ENCODE peak calls at places on chromosomes 3 and 15, in nine cellular contexts. L, T, Z, G, A, N, O, X and Y are unnamed samples.

GRCh38 chr3:27680517-27681246 is 41.4 kb downstream of the EOMES start:
- DNase-seq in O (peak; percentile 35), X (no peak), L (no peak), T (no peak), N (no peak), Z (no peak), A (no peak), G (peak; percentile 83), Y (no peak)

GRCh38 chr3:73229036-73229435 is 167.6 kb downstream of the EBLN2 start:
- DNase-seq in T (no peak), O (no peak), N (no peak), X (no peak), L (no peak), A (no peak), Z (no peak), G (peak; percentile 34), Y (no peak)

GRCh38 chr3:108471346-108471935 is 39.0 kb downstream of the MYH15 start:
- DNase-seq in A (no peak), L (no peak), N (no peak), Z (no peak), O (peak; percentile 25), T (no peak), G (no peak), X (no peak), Y (no peak)

GRCh38 chr15:87561641-87562040 is 694.9 kb downstream of the NTRK3 start:
- DNase-seq in T (no peak), L (no peak), Z (no peak), A (no peak), G (no peak), O (no peak), X (no peak), N (no peak), Y (no peak)

GRCh38 chr3:113035387-113035982 is 44.7 kb downstream of the GTPBP8 start:
- DNase-seq in T (peak; percentile 92), G (peak; percentile 77), L (no peak), A (peak; percentile 42), O (peak; percentile 42), Z (no peak), X (peak; percentile 40), N (no peak), Y (peak; percentile 43)

GRCh38 chr3:138367912-138368311 is 19.5 kb downstream of the MRAS start:
- DNase-seq in X (peak; percentile 23), O (peak; percentile 45), A (no peak), L (peak; percentile 74), Z (no peak), T (no peak), G (peak; percentile 21), N (peak; percentile 72), Y (peak; percentile 90)

GRCh38 chr15:98311566-98312188 is 336.7 kb upstream of the IGF1R start:
- DNase-seq in Z (no peak), T (peak; percentile 86), N (peak; percentile 88), G (peak; percentile 77), O (peak; percentile 42), L (peak; percentile 71), A (peak; percentile 47), X (peak; percentile 58), Y (peak; percentile 69)

GRCh38 chr3:106610362-106610997 is 741.7 kb upstream of the CBLB start:
- DNase-seq in A (no peak), N (no peak), Z (no peak), L (no peak), O (peak; percentile 62), T (no peak), X (no peak), G (no peak), Y (no peak)

GRCh38 chr3:146163584-146163983 is 2.6 kb upstream of the PLOD2 start:
- DNase-seq in N (no peak), O (peak; percentile 97), G (no peak), Z (no peak), A (peak; percentile 79), X (no peak), L (no peak), T (no peak), Y (no peak)

GRCh38 chr3:126947429-126947828 is 35.5 kb upstream of the PLXNA1 start:
- DNase-seq in G (no peak), N (no peak), O (no peak), X (no peak), A (no peak), T (no peak), Z (no peak), L (peak; percentile 54), Y (no peak)

GRCh38 chr3:196220991-196221390 is 4.7 kb downstream of the SLC51A start:
- DNase-seq in Z (no peak), T (no peak), L (no peak), X (no peak), N (no peak), G (no peak), A (no peak), O (no peak), Y (no peak)

GRCh38 chr3:196218155-196218712 is 1.9 kb downstream of the SLC51A start:
- DNase-seq in N (peak; percentile 54), G (no peak), O (no peak), A (no peak), X (no peak), L (no peak), Z (no peak), T (no peak), Y (no peak)

GRCh38 chr3:196220587-196220986 is 4.3 kb downstream of the SLC51A start:
- DNase-seq in O (no peak), G (no peak), Z (no peak), L (no peak), N (no peak), A (no peak), X (no peak), T (no peak), Y (no peak)

GRCh38 chr3:196219970-196220311 is 3.6 kb downstream of the SLC51A start:
- DNase-seq in A (no peak), X (no peak), L (no peak), T (no peak), G (no peak), N (no peak), Z (no peak), O (no peak), Y (no peak)

GRCh38 chr3:196219194-196219969 is 3.0 kb downstream of the SLC51A start:
- DNase-seq in X (no peak), T (peak; percentile 39), L (peak; percentile 70), A (no peak), Z (peak; percentile 49), O (peak; percentile 90), N (peak; percentile 80), G (peak; percentile 33), Y (peak; percentile 85)
- H3K4me3 ChIP-seq in X (no peak overlapping the region), T (no peak overlapping the region), L (peak overlapping the region; percentile 25), A (peak overlapping the region; percentile 12), Z (peak overlapping the region; percentile 41), O (peak overlapping the region; percentile 12), N (peak overlapping the region; percentile 25), G (no peak overlapping the region), Y (no peak overlapping the region)

DNA sequence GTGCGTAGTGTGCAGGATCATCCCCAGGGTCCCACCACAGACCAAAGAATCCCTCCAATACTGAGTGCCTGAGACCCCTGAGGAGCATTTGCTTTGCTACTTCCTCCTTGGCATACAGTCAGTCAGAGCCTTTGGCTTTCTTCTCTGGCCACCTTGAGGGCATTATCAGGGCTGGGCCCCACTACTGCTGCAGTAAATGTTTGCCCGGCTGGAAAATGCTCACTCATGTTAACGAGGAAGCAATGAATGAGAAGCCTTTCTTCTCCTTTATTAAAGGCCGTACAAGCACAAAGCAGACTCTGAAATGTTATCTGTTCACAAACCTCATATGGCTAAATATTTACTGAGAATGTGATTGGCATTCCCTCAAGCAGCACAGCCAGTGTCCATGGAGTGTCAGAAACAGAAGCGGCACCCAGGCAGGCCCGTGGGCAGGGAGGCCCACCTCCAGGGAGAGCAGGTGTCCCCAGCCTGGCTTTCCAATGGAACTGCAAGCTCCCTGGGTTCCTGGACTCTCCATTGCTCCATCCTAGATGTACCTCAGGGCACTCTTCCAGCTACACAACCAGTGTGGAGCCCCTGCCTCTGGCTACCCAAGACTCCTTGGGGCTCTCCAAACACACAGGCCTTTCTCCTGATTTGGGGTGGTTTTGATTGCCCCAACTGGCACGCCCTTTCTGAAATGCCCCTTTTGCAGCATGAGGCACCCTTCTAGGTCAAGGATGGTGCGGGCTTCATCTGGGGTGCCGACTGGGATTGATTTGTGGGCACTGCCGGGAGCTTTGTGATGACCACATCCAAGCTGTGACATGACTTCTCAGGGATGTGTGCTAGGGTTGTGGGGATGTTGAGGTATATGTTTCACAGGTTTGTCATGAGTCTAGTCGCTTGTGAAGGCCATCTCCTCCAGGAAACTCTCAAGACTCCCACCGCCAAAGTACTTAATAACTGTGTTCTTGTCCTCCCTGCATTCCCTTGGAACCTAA is 195.6 kb downstream of the FAM43A start:
- DNase-seq in G (no peak), T (no peak), O (no peak), X (no peak), L (no peak), Z (no peak), A (no peak), N (no peak), Y (no peak)
- H3K27ac ChIP-seq in G (no peak overlapping the region), T (no peak overlapping the region), O (no peak overlapping the region), X (no peak overlapping the region), L (peak overlapping the region; percentile 30), Z (peak overlapping the region; percentile 73), A (no peak overlapping the region), N (no peak overlapping the region), Y (peak overlapping the region; percentile 68)

GRCh38 chr15:62818691-62819090 is 223.9 kb upstream of the TPM1 start:
- DNase-seq in N (no peak), X (no peak), T (no peak), G (no peak), A (no peak), Z (no peak), L (no peak), O (no peak), Y (no peak)
- H3K4me1 ChIP-seq in N (no peaks in the 10 kb centered on the region), X (no peaks in the 10 kb centered on the region), T (peaks cover 6% of the 10 kb centered on the region), G (peaks cover 16% of the 10 kb centered on the region), A (no peaks in the 10 kb centered on the region), Z (no peaks in the 10 kb centered on the region), L (peaks cover 21% of the 10 kb centered on the region), O (peaks cover 3% of the 10 kb centered on the region), Y (peaks cover 6% of the 10 kb centered on the region)

GRCh38 chr3:84960581-84960980 is 1.8 kb downstream of the CADM2 start:
- DNase-seq in A (no peak), O (no peak), G (peak; percentile 39), L (no peak), X (no peak), T (peak; percentile 47), Z (no peak), N (no peak), Y (no peak)
- H3K4me3 ChIP-seq in A (no peak overlapping the region), O (no peak overlapping the region), G (peak overlapping the region; percentile 82), L (peak overlapping the region; percentile 77), X (no peak overlapping the region), T (peak overlapping the region; percentile 87), Z (no peak overlapping the region), N (peak overlapping the region; percentile 52), Y (peak overlapping the region; percentile 38)

DNA sequence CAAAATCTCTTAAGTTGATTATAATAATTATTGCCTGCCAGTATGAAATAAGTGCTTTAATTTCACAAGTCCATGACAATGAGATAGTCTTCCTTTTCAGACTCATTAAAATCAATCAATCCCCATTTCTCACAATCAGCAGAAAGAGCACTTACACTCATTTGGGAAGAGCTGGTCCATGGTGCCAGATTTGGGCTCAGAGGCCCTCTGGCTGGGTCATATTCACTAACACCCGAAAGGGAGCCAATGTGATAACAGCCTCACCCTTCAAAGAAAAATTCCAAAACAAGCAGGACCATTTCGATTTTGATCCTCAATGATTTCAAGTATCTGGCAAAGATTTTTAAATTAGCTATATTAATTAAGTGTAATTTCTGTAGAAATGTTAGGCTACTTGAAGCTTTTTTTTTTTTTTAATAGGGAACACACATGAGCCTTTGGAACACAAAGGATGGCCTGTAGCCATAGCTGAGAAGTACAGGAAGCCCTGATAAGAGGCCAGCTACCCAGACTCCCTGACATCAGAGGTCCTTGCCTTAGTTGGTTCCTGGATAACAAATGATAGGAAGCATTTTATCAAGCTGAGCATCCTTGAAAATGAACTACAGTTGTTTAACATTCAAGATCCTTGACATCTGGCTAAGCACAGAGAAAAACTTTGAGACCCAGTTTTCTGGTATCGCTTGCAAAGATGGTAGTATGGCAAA is 17.1 kb downstream of the MCF2L2 start:
- DNase-seq in L (no peak), T (no peak), X (peak; percentile 49), A (no peak), N (no peak), G (no peak), Z (no peak), O (no peak), Y (no peak)
- H3K27ac ChIP-seq in L (no peak overlapping the region), T (no peak overlapping the region), X (no peak overlapping the region), A (no peak overlapping the region), N (no peak overlapping the region), G (no peak overlapping the region), Z (no peak overlapping the region), O (no peak overlapping the region), Y (no peak overlapping the region)